ENCODE peak calls at places on chromosomes 11 and 22, in six cellular contexts. One of them, this sample, is unnamed.

GRCh38 chr22:38707346-38707745 is 1.6 kb downstream of the GTPBP1 start:
- DNase-seq in AG10803: peak; percentile 29
- DNase-seq in AG09309: no peak
- DNase-seq in MM.1S: no peak
- DNase-seq in IMR-90: peak; percentile 73
- DNase-seq in glutamatergic neuron: no peak
- DNase-seq in this sample: peak; percentile 84

GRCh38 chr11:116576523-116576922 is 196.3 kb downstream of the BUD13 start:
- DNase-seq in AG10803: peak; percentile 62
- DNase-seq in AG09309: no peak
- DNase-seq in MM.1S: no peak
- DNase-seq in IMR-90: no peak
- DNase-seq in glutamatergic neuron: no peak
- DNase-seq in this sample: peak; percentile 60

GRCh38 chr11:67393437-67393836 is 1.7 kb downstream of the RAD9A start:
- DNase-seq in AG10803: no peak
- DNase-seq in AG09309: no peak
- DNase-seq in MM.1S: no peak
- DNase-seq in IMR-90: no peak
- DNase-seq in glutamatergic neuron: no peak
- DNase-seq in this sample: no peak

GRCh38 chr11:2086239-2087040 is 52.7 kb downstream of the IGF2 start:
- DNase-seq in AG10803: no peak
- DNase-seq in AG09309: no peak
- DNase-seq in MM.1S: no peak
- DNase-seq in IMR-90: no peak
- DNase-seq in glutamatergic neuron: no peak
- DNase-seq in this sample: no peak

GRCh38 chr11:74984730-74985129 is 4.0 kb upstream of the NEU3 start:
- DNase-seq in AG10803: no peak
- DNase-seq in AG09309: no peak
- DNase-seq in MM.1S: no peak
- DNase-seq in IMR-90: no peak
- DNase-seq in glutamatergic neuron: no peak
- DNase-seq in this sample: no peak

GRCh38 chr22:39475902-39476301 is 19.1 kb downstream of the MGAT3 start:
- DNase-seq in AG10803: no peak
- DNase-seq in AG09309: no peak
- DNase-seq in MM.1S: no peak
- DNase-seq in IMR-90: no peak
- DNase-seq in glutamatergic neuron: peak; percentile 56
- DNase-seq in this sample: no peak

GRCh38 chr11:9982127-9982795 is 311.8 kb downstream of the SBF2 start:
- DNase-seq in AG10803: peak; percentile 51
- DNase-seq in AG09309: peak; percentile 41
- DNase-seq in MM.1S: no peak
- DNase-seq in IMR-90: no peak
- DNase-seq in glutamatergic neuron: no peak
- DNase-seq in this sample: peak; percentile 51

GRCh38 chr11:59755701-59756495 is 722 bp downstream of the STX3 start:
- DNase-seq in AG10803: peak; percentile 66
- DNase-seq in AG09309: peak; percentile 11
- DNase-seq in MM.1S: peak; percentile 15
- DNase-seq in IMR-90: peak; percentile 63
- DNase-seq in glutamatergic neuron: peak; percentile 61
- DNase-seq in this sample: peak; percentile 76

GRCh38 chr11:126397016-126397415 is 41.5 kb downstream of the ST3GAL4 start:
- DNase-seq in AG10803: peak; percentile 28
- DNase-seq in AG09309: no peak
- DNase-seq in MM.1S: no peak
- DNase-seq in IMR-90: no peak
- DNase-seq in glutamatergic neuron: no peak
- DNase-seq in this sample: no peak

GRCh38 chr11:27397619-27398412 is 34.8 kb upstream of the CCDC34 start:
- DNase-seq in AG10803: no peak
- DNase-seq in AG09309: no peak
- DNase-seq in MM.1S: no peak
- DNase-seq in IMR-90: no peak
- DNase-seq in glutamatergic neuron: no peak
- DNase-seq in this sample: no peak

GRCh38 chr11:19727246-19727645 is 14.6 kb downstream of the NAV2 start:
- DNase-seq in AG10803: peak; percentile 69
- DNase-seq in AG09309: no peak
- DNase-seq in MM.1S: no peak
- DNase-seq in IMR-90: peak; percentile 80
- DNase-seq in glutamatergic neuron: no peak
- DNase-seq in this sample: peak; percentile 71

GRCh38 chr11:102306817-102307814 is 10.2 kb upstream of the BIRC3 start:
- DNase-seq in AG10803: no peak
- DNase-seq in AG09309: no peak
- DNase-seq in MM.1S: no peak
- DNase-seq in IMR-90: no peak
- DNase-seq in glutamatergic neuron: no peak
- DNase-seq in this sample: no peak

GRCh38 chr11:76162336-76163288 is 43.7 kb downstream of the WNT11 start:
- DNase-seq in AG10803: no peak
- DNase-seq in AG09309: no peak
- DNase-seq in MM.1S: no peak
- DNase-seq in IMR-90: no peak
- DNase-seq in glutamatergic neuron: no peak
- DNase-seq in this sample: no peak

GRCh38 chr11:119337581-119338317 is 2.9 kb downstream of the C1QTNF5 start:
- DNase-seq in AG10803: peak; percentile 47
- DNase-seq in AG09309: no peak
- DNase-seq in MM.1S: no peak
- DNase-seq in IMR-90: peak; percentile 90
- DNase-seq in glutamatergic neuron: peak; percentile 33
- DNase-seq in this sample: no peak

DNA sequence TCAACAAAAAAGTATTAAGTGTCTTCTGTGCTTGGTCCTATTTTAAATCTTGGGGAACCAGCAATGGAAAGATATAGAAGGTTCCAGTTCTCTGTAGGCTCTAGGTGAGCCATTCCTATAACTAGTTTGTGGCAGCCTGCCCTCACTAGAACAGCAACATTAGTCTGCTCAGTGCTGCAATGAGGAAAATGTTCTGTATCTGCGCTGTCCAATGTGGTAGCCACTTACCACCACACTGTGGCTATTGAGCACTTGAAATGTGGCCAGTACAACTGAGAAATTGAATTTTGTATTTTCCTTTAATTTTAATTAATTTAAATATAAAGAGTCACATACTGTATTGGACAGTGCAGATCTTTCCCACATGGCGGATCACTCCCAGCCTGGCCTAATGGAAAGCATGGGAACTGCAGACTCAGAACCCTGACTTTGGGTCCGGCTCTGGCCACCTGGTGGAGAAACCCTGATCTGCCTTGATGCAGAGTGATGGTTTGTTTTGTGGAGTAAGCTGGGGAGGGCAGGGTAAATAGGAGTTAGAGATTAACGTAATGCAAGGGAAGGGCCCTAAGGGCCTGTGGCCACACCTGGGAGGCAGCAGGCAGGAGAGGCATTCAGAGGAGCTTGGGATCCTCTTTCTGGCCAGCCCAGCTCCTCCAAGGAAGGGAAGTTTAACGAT is 101.0 kb downstream of the ME3 start:
- DNase-seq in AG10803: no peak
- DNase-seq in AG09309: no peak
- DNase-seq in MM.1S: no peak
- DNase-seq in IMR-90: no peak
- DNase-seq in glutamatergic neuron: peak; percentile 55
- DNase-seq in this sample: peak; percentile 52
- TF ChIP-seq CTCF in AG10803: peak; percentile 44
- TF ChIP-seq CTCF in AG09309: peak; percentile 40
- TF ChIP-seq CTCF in MM.1S: peak; percentile 6
- TF ChIP-seq CTCF in IMR-90: peak; percentile 24
- TF ChIP-seq CTCF in glutamatergic neuron: peak; percentile 76
- TF ChIP-seq CTCF in this sample: peak; percentile 36

GRCh38 chr11:125380756-125381445 is 115.2 kb downstream of the FEZ1 start:
- DNase-seq in AG10803: no peak
- DNase-seq in AG09309: no peak
- DNase-seq in MM.1S: no peak
- DNase-seq in IMR-90: no peak
- DNase-seq in glutamatergic neuron: no peak
- DNase-seq in this sample: no peak

GRCh38 chr11:125382211-125382807 is 113.8 kb downstream of the FEZ1 start:
- DNase-seq in AG10803: peak; percentile 9
- DNase-seq in AG09309: no peak
- DNase-seq in MM.1S: no peak
- DNase-seq in IMR-90: no peak
- DNase-seq in glutamatergic neuron: no peak
- DNase-seq in this sample: no peak

GRCh38 chr11:125379565-125380343 is 116.3 kb downstream of the FEZ1 start:
- DNase-seq in AG10803: no peak
- DNase-seq in AG09309: no peak
- DNase-seq in MM.1S: no peak
- DNase-seq in IMR-90: no peak
- DNase-seq in glutamatergic neuron: no peak
- DNase-seq in this sample: no peak

GRCh38 chr11:125378596-125378995 is 117.5 kb downstream of the FEZ1 start:
- DNase-seq in AG10803: no peak
- DNase-seq in AG09309: no peak
- DNase-seq in MM.1S: no peak
- DNase-seq in IMR-90: no peak
- DNase-seq in glutamatergic neuron: no peak
- DNase-seq in this sample: no peak

GRCh38 chr11:125381499-125381898 is 114.6 kb downstream of the FEZ1 start:
- DNase-seq in AG10803: no peak
- DNase-seq in AG09309: no peak
- DNase-seq in MM.1S: no peak
- DNase-seq in IMR-90: no peak
- DNase-seq in glutamatergic neuron: no peak
- DNase-seq in this sample: no peak
- TF ChIP-seq CTCF in AG10803: no peak
- TF ChIP-seq CTCF in AG09309: no peak
- TF ChIP-seq CTCF in MM.1S: no peak
- TF ChIP-seq CTCF in IMR-90: no peak
- TF ChIP-seq CTCF in glutamatergic neuron: no peak
- TF ChIP-seq CTCF in this sample: no peak

GRCh38 chr22:19998232-19998951 is 18.2 kb downstream of the ARVCF start:
- DNase-seq in AG10803: no peak
- DNase-seq in AG09309: no peak
- DNase-seq in MM.1S: no peak
- DNase-seq in IMR-90: no peak
- DNase-seq in glutamatergic neuron: no peak
- DNase-seq in this sample: no peak

GRCh38 chr22:20000246-20001081 is 16.2 kb downstream of the ARVCF start:
- DNase-seq in AG10803: no peak
- DNase-seq in AG09309: no peak
- DNase-seq in MM.1S: no peak
- DNase-seq in IMR-90: no peak
- DNase-seq in glutamatergic neuron: no peak
- DNase-seq in this sample: no peak

GRCh38 chr22:19997561-19998231 is 18.9 kb downstream of the ARVCF start:
- DNase-seq in AG10803: no peak
- DNase-seq in AG09309: no peak
- DNase-seq in MM.1S: no peak
- DNase-seq in IMR-90: no peak
- DNase-seq in glutamatergic neuron: no peak
- DNase-seq in this sample: no peak

GRCh38 chr22:20001082-20001638 is 15.5 kb downstream of the ARVCF start:
- DNase-seq in AG10803: no peak
- DNase-seq in AG09309: no peak
- DNase-seq in MM.1S: no peak
- DNase-seq in IMR-90: peak; percentile 43
- DNase-seq in glutamatergic neuron: no peak
- DNase-seq in this sample: no peak

DNA sequence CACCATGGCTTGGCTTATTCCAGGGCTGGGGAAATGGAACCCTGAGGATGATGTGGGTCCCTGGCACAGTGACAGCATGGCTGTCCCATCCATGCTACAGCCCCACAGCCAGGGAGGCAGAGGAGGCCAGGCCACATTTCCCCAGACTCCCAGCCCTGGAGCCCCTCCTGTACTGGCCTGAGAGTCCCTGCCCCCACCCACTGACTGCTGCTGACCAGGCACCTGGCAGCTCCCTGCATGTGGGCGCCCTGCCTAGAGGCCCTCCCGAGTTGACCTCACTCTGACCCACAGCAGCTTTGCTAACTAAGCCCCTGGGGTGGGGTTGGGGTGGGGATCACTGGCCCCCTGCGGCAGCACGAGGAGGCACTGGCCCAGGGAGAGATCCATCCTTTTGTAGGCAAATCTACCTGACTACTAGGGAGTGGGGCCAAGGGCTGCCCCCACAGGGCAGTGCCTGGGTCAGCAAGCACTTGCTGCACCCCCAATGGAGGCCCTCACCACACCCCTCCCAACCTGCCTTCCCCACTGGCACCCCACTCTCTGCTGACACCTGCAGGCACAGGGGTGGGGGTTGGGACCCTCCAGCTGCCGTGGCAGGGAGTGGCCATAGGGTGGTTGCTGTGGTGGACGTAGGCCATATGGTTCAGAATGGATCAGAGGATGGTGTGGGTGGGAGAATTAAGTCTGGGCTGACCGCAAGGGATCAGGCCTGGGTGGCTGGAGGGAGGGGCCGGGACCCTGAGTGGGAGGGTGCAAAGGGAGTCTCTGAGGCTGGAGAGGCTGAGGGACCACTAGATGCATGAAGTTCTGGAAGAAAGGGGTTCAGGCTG is 17.4 kb downstream of the ARVCF start:
- DNase-seq in AG10803: no peak
- DNase-seq in AG09309: no peak
- DNase-seq in MM.1S: no peak
- DNase-seq in IMR-90: no peak
- DNase-seq in glutamatergic neuron: no peak
- DNase-seq in this sample: no peak
- TF ChIP-seq CTCF in AG10803: no peak
- TF ChIP-seq CTCF in AG09309: no peak
- TF ChIP-seq CTCF in MM.1S: no peak
- TF ChIP-seq CTCF in IMR-90: no peak
- TF ChIP-seq CTCF in glutamatergic neuron: no peak
- TF ChIP-seq CTCF in this sample: no peak

DNA sequence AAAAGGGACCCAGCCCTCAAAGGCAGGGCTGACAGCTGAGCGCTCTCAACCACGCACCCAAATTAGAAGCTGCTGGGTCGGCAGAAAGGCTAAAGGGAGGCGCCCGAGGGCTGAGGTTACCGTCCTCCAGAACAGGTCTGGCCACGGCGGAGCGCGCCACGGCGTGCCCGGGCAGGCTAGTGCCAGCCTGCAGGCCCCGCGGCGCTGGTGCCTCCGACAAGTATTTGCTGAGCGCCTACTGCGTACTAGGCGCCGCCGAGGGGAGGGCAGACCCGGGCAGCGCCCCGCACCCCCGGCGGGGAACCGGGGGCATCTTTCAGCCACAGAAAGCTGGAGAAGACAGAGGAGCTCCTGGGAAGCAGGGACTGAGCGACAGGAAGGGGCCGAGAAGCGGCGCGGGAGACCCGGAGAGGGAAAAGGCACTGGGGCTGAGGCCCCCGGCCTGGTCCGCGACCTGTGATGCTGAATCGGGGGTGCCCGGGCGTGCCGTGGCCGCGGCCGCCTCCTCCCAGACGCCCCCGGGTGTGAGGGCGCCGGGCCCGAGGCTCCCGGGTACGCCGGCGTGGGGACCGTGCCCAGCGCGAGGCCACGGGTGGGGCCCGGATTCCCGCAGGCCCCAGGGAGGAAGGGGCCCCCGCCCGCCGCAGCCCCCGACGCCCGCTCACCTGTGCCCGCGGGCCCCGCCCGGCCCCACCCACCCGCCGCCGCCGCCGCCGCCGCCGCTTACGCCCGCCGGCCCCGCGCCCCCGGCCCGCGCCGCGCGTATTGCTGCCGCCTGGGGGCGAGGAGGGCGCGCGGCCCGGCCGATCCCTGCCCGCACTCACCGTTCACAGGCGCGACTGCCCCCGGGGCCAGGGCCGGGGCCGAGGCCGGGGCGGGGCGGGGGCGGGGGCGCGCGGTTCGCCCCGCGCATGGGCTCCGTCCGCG is 521 bp downstream of the HRAS start:
- DNase-seq in AG10803: peak; percentile 25
- DNase-seq in AG09309: no peak
- DNase-seq in MM.1S: peak; percentile 82
- DNase-seq in IMR-90: no peak
- DNase-seq in glutamatergic neuron: no peak
- DNase-seq in this sample: peak; percentile 85
- TF ChIP-seq CTCF in AG10803: no peak
- TF ChIP-seq CTCF in AG09309: no peak
- TF ChIP-seq CTCF in MM.1S: peak; percentile 11
- TF ChIP-seq CTCF in IMR-90: peak; percentile 8
- TF ChIP-seq CTCF in glutamatergic neuron: no peak
- TF ChIP-seq CTCF in this sample: no peak